ENCODE peak calls at places on chromosomes 1 and 21, in seven cellular contexts. R is GM12878, E is K562, F is IMR-90, I is A549, Z is HCT116, Q is HepG2. Y is an unnamed sample.

GRCh38 chr21:38806942-38807284 is 1.2 kb downstream of the ETS2 start:
- DNase-seq in Q (no peak), E (peak), I (no peak), Z (no peak), R (no peak), F (peak), Y (no peak)

GRCh38 chr21:39088831-39089380 is 94.3 kb downstream of the PSMG1 start:
- DNase-seq in Q (peak), I (peak), R (no peak), E (peak), F (peak), Z (no peak), Y (no peak)

GRCh38 chr1:2580691-2581090 is 5.9 kb upstream of the PRXL2B start:
- DNase-seq in I (no peak), F (no peak), R (no peak), E (no peak), Q (no peak), Z (no peak), Y (no peak)

GRCh38 chr1:224113005-224113404 is 906 bp upstream of the FBXO28 start:
- DNase-seq in F (no peak), I (no peak), Q (no peak), Z (no peak), E (no peak), R (no peak), Y (no peak)

GRCh38 chr1:209759829-209760359 is 4.0 kb downstream of the TRAF3IP3 start:
- DNase-seq in Q (no peak), Z (no peak), E (no peak), F (no peak), I (no peak), R (no peak), Y (no peak)

GRCh38 chr1:228074954-228075730 is 7.4 kb upstream of the ARF1 start:
- DNase-seq in F (no peak), Z (no peak), Q (no peak), E (no peak), R (no peak), I (no peak), Y (no peak)

GRCh38 chr1:9871021-9871420 is 39.0 kb downstream of the CTNNBIP1 start:
- DNase-seq in Z (no peak), Q (no peak), E (no peak), F (no peak), I (no peak), R (no peak), Y (no peak)

GRCh38 chr1:178155478-178156255 is 61.8 kb downstream of the RASAL2 start:
- DNase-seq in F (no peak), Z (no peak), I (no peak), E (no peak), Q (peak), R (no peak), Y (no peak)

GRCh38 chr1:205477759-205478247 is 22.0 kb upstream of the BLACAT1 start:
- DNase-seq in E (no peak), F (peak), Q (no peak), Z (peak), I (peak), R (no peak), Y (no peak)

GRCh38 chr21:35159881-35160280 is 110.8 kb upstream of the RUNX1 start:
- DNase-seq in I (peak), F (peak), Q (no peak), Z (no peak), R (no peak), E (no peak), Y (no peak)

GRCh38 chr1:221457706-221458429 is 284.0 kb downstream of the DUSP10 start:
- DNase-seq in Q (no peak), E (no peak), F (peak), Z (no peak), I (no peak), R (no peak), Y (no peak)

GRCh38 chr1:168114845-168115244 is 21.9 kb downstream of the GPR161 start:
- DNase-seq in E (no peak), I (no peak), Z (no peak), R (no peak), F (no peak), Q (no peak), Y (no peak)

GRCh38 chr1:3669971-3670431 is 17.7 kb downstream of the TP73 start:
- DNase-seq in Q (no peak), F (no peak), R (no peak), I (no peak), Z (no peak), E (no peak), Y (no peak)

GRCh38 chr1:205630241-205630640 is 1.6 kb downstream of the ELK4 start:
- DNase-seq in Q (no peak), I (no peak), Z (no peak), E (no peak), R (no peak), F (peak), Y (no peak)

GRCh38 chr1:60573726-60574409 is 500.3 kb upstream of the C1orf87 start:
- DNase-seq in R (no peak), Q (peak), I (peak), Z (peak), E (no peak), F (no peak), Y (no peak)

GRCh38 chr1:231628207-231628876 is 1.8 kb downstream of the DISC1 start:
- DNase-seq in Z (no peak), Q (peak), E (no peak), F (peak), R (no peak), I (no peak), Y (no peak)

GRCh38 chr1:205127646-205128045 is 5.9 kb upstream of the RBBP5 start:
- DNase-seq in E (no peak), Z (no peak), I (no peak), R (no peak), F (no peak), Q (no peak), Y (no peak)

GRCh38 chr1:196516373-196516772 is 91.9 kb downstream of the KCNT2 start:
- DNase-seq in F (no peak), Q (no peak), R (no peak), I (no peak), Z (no peak), E (peak), Y (no peak)

GRCh38 chr1:30378991-30379581 is 344.3 kb downstream of the MATN1 start:
- DNase-seq in F (peak), E (no peak), Z (no peak), R (no peak), I (no peak), Q (peak), Y (no peak)

GRCh38 chr1:22836846-22837245 is 126.2 kb downstream of the EPHB2 start:
- DNase-seq in I (no peak), Z (no peak), E (no peak), Q (no peak), F (no peak), R (no peak), Y (no peak)

GRCh38 chr1:65059930-65060538 is 88.0 kb upstream of the AK4 start:
- DNase-seq in F (peak), R (no peak), Z (peak), E (peak), Q (peak), I (peak), Y (no peak)

GRCh38 chr1:2311184-2312032 is 79.9 kb downstream of the MORN1 start:
- DNase-seq in F (peak), I (peak), R (no peak), Z (peak), E (peak), Q (peak), Y (peak)

GRCh38 chr1:170284425-170284824 is 138.7 kb downstream of the NTMT2 start:
- DNase-seq in R (no peak), E (no peak), I (no peak), Z (no peak), Q (no peak), F (no peak), Y (no peak)

GRCh38 chr1:170285027-170285426 is 139.3 kb downstream of the NTMT2 start:
- DNase-seq in F (no peak), Z (no peak), E (no peak), I (no peak), Q (no peak), R (no peak), Y (no peak)

GRCh38 chr1:170288155-170288554 is 142.4 kb downstream of the NTMT2 start:
- DNase-seq in Z (no peak), E (no peak), I (no peak), F (no peak), R (no peak), Q (no peak), Y (no peak)

DNA sequence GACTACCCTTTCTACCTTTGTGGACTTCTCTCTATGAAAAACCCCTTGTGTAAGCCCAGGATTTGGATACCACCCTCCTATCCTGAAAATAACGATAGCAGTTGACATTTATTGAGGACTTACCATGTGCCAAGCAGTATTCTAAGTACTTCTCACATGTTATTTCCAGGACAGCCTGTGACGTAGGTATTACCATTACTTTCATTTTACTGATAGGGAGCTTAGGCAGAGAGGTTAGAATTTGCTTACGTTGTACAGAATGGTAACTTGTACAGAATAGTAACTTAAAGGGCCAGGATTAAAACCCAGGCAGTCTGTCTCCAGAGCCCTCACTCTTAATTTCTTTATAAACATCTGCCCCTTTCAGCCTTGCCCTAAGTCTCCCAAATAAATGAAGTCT is 138.3 kb downstream of the NTMT2 start:
- DNase-seq in E (no peak), I (no peak), Q (no peak), Z (no peak), R (no peak), F (no peak), Y (no peak)
- TF ChIP-seq CEBPB in E (no peak), I (no peak), Q (no peak), Z (no peak), R (no peak), F (no peak), Y (no peak)

GRCh38 chr1:200873116-200873670 is 412 bp downstream of the GPR25 start:
- DNase-seq in I (no peak), R (no peak), Q (no peak), Z (no peak), F (no peak), E (no peak), Y (no peak)

GRCh38 chr1:200874694-200875093 is 1.9 kb downstream of the GPR25 start:
- DNase-seq in Q (no peak), F (no peak), Z (no peak), R (no peak), E (no peak), I (no peak), Y (no peak)

GRCh38 chr1:200877010-200877409 is 4.2 kb downstream of the GPR25 start:
- DNase-seq in E (no peak), R (no peak), Z (no peak), F (no peak), I (no peak), Q (no peak), Y (no peak)

GRCh38 chr1:200873671-200874397 is 1.1 kb downstream of the GPR25 start:
- DNase-seq in F (no peak), Z (no peak), R (no peak), Q (no peak), E (no peak), I (no peak), Y (peak)

GRCh38 chr1:200875416-200875815 is 2.6 kb downstream of the GPR25 start:
- DNase-seq in E (no peak), R (no peak), Q (no peak), Z (no peak), F (no peak), I (no peak), Y (peak)
- TF ChIP-seq CEBPB in E (no peak), R (no peak), Q (no peak), Z (no peak), F (no peak), I (no peak), Y (no peak)

GRCh38 chr21:22231013-22231412 is 1232.8 kb downstream of the NCAM2 start:
- DNase-seq in R (no peak), F (no peak), Z (no peak), I (no peak), Q (no peak), E (no peak), Y (no peak)

DNA sequence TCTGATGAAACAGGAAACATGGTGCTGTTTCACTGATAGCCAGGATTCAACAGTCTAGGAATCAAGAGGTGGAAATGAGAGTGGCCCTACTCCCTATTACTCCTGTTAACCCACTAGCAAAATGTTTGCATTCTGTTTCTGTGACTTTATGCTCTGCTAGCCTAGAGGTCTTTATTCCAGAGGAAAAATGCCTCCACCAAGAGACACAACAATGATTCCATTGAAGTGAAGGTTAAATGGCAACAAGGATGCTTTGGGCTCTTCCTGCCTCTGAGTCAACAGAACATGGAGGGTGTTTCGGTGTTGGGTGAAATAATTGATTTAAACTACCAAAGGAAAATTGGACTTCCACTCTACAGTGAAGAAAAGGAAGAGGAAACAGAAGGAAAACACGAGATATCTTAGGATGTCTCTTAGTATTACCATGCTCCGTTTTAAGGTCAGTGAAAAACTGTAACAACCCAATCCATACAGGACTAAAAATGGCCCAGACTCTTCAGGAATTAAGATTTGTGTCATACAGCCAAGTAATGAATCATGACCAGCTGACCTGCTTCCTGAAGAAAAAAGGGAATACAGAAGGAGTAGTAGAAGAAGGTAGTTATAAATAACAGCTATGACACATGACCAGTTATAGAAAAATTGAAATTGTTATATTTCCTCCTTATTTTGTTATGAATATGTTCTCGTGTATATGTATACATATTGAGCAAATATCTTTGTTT is 1237.8 kb downstream of the NCAM2 start:
- DNase-seq in I (no peak), F (no peak), R (no peak), Z (no peak), E (no peak), Q (no peak), Y (no peak)
- TF ChIP-seq CEBPB in I (no peak), F (no peak), R (no peak), Z (no peak), E (no peak), Q (no peak), Y (no peak)

GRCh38 chr1:225842074-225842473 is 32.1 kb downstream of the EPHX1 start:
- DNase-seq in Q (no peak), E (no peak), Z (no peak), F (no peak), R (no peak), I (no peak), Y (no peak)

GRCh38 chr1:225845097-225845496 is 35.2 kb downstream of the EPHX1 start:
- DNase-seq in Z (no peak), Q (no peak), R (no peak), E (no peak), I (no peak), F (no peak), Y (no peak)

GRCh38 chr1:225844236-225845061 is 34.5 kb downstream of the EPHX1 start:
- DNase-seq in Z (no peak), F (no peak), I (no peak), E (no peak), Q (no peak), R (no peak), Y (no peak)

GRCh38 chr1:225843426-225843795 is 33.5 kb downstream of the EPHX1 start:
- DNase-seq in R (no peak), E (no peak), F (no peak), Z (no peak), I (no peak), Q (no peak), Y (no peak)

GRCh38 chr1:225842788-225843425 is 33.0 kb downstream of the EPHX1 start:
- DNase-seq in Z (no peak), I (no peak), F (no peak), Q (no peak), E (no peak), R (no peak), Y (no peak)
- TF ChIP-seq CEBPB in Z (no peak), I (no peak), F (no peak), Q (no peak), E (no peak), R (no peak), Y (no peak)

GRCh38 chr1:1038694-1039093 is 18.8 kb downstream of the AGRN start:
- DNase-seq in Q (no peak), I (no peak), E (no peak), R (no peak), F (no peak), Z (no peak), Y (no peak)

GRCh38 chr1:1037366-1038327 is 17.7 kb downstream of the AGRN start:
- DNase-seq in I (no peak), E (no peak), Q (peak), Z (no peak), F (no peak), R (no peak), Y (no peak)

GRCh38 chr1:1040004-1040991 is 20.4 kb downstream of the AGRN start:
- DNase-seq in Z (peak), I (peak), F (peak), R (no peak), Q (no peak), E (peak), Y (peak)

GRCh38 chr1:1041092-1041503 is 21.2 kb downstream of the AGRN start:
- DNase-seq in R (no peak), I (no peak), Z (no peak), E (no peak), F (no peak), Q (no peak), Y (peak)

DNA sequence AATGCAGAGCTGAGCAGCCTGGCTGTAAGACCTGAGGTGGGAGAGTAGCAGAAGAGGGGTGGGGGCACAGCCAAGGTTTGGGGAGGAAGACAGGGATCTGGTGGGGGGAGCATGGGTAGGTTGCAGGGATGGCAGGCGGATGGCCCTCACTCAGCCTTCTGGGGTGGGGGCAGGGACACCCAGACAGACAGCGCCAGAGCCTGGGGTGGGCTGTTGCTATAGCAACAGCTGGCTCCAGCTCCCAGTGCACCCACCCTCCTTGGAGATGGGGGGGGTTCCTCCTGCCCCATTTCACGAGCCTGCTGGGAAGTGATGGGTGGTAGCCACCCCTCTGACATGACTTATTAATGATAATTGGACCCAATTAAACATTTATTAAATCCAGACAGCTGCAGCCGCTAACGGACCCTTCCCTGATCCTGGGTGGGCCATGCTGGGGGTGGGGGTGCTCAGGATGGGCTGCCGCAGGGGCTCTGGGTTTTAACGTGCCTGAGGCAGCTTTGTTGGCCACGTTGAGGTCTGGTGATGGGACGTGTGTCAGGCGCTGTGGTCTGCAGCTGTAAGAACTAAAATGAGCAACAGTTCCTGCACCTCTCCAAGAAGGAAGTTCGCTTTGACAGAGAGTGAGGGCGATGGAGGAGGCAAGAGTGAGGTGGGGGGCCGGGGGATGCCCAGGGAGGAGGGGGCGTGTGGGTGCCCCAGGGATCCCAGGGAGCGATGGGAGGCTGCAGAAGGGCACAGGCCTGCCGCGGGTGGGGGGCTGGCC is 19.4 kb downstream of the AGRN start:
- DNase-seq in R (no peak), F (no peak), Z (no peak), Q (no peak), E (no peak), I (no peak), Y (no peak)
- TF ChIP-seq CEBPB in R (no peak), F (no peak), Z (no peak), Q (no peak), E (no peak), I (no peak), Y (no peak)

DNA sequence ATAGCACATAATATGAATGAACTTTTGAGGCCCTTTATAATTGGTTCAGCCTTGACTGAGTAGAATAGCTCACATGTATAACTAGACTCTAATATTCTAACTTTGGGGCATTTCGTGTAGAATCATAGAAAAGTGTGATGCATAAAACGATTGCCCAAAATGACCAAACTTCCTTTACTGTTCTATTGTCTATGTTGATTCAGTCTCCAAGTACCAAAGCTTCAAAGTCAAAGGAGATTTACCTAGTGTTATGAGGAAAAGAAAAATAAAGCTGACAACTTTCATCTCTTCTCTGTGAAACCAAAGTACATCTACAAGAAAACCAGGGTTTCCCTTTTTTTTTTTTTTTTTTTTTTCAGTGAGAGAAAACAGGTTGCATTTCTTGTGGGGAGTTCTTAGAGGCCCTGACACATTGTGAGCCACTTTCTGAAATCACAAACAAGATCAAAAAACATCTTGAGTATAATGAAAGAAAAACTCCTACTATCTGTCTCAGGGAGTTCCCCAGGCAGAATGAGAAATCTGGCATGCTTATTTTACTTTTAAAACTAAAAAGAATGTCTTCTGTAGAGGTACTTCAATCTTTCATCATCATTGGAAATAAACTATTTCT is 183.4 kb downstream of the TNFSF18 start:
- DNase-seq in Q (no peak), Z (no peak), I (no peak), F (no peak), E (no peak), R (no peak), Y (no peak)
- TF ChIP-seq CEBPB in Q (no peak), Z (no peak), I (no peak), F (no peak), E (no peak), R (no peak), Y (no peak)

DNA sequence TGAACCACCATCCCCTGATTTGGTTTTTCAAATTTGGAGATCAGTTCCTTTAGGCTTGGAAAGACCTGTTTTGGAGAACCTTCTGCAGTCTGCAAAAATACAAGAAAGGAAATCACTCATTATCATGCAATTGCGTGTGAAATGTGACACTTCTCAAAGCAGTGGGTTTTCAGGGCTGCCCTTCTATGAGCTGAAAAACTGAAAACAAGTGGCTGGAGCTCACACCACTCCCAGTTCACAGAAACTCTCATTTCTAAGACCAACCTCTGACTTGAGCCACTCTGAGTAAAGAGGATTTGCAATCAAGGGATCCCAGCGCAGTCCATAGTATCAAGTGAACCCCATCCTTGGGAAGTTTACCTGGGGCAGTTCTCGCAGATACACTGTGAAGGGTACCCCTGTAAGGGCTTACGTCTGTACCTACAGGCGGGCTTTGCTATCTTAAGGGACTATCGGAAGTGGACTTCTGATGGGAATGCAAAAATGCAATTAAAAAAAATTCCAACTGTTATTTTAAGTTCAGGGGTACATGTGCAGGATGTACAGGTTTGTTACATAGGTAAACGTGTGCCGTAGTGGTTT is 12.8 kb downstream of the SH2D1B start:
- DNase-seq in E (no peak), R (no peak), F (no peak), I (no peak), Q (no peak), Z (no peak), Y (no peak)
- TF ChIP-seq CEBPB in E (no peak), R (no peak), F (no peak), I (no peak), Q (no peak), Z (no peak), Y (no peak)

Y was measured in H1.